ENCODE peak calls at places on chromosomes 11 and 22, in eight cellular contexts. O, M, G, W, J, E, F and Z are unnamed samples.
A peak's percentile ranks its signal among the peaks of the same experiment; 100 is the strongest.

GRCh38 chr11:29272019-29272654 is 744.7 kb downstream of the KCNA4 start:
- DNase-seq in E (no peak), F (no peak), O (no peak), M (no peak), G (peak; percentile 74), J (no peak), W (peak; percentile 62), Z (no peak)

GRCh38 chr11:100581318-100581717 is 105.8 kb upstream of the ARHGAP42 start:
- DNase-seq in O (no peak), M (no peak), F (no peak), G (peak; percentile 7), W (no peak), E (no peak), J (no peak), Z (no peak)

GRCh38 chr11:131537729-131538128 is 167.3 kb downstream of the NTM start:
- DNase-seq in M (no peak), G (no peak), J (no peak), F (no peak), W (no peak), E (no peak), O (no peak), Z (no peak)

GRCh38 chr11:45646275-45646970 is 19.0 kb downstream of the CHST1 start:
- DNase-seq in E (no peak), J (no peak), F (no peak), G (peak; percentile 47), O (no peak), M (no peak), W (peak; percentile 53), Z (no peak)

GRCh38 chr22:19526702-19527111 is 2.5 kb upstream of the CLDN5 start:
- DNase-seq in G (no peak), M (no peak), J (no peak), F (no peak), W (no peak), E (no peak), O (no peak), Z (no peak)

GRCh38 chr11:39571081-39571480 is 1888.4 kb downstream of the LRRC4C start:
- DNase-seq in J (no peak), G (peak; percentile 2), F (no peak), M (no peak), O (no peak), E (no peak), W (no peak), Z (no peak)

GRCh38 chr11:35507688-35508087 is 17.7 kb downstream of the PAMR1 start:
- DNase-seq in W (no peak), O (no peak), F (no peak), E (no peak), M (no peak), G (peak; percentile 46), J (no peak), Z (no peak)

GRCh38 chr11:2899080-2899783 is 13.7 kb upstream of the CDKN1C start:
- DNase-seq in M (no peak), J (no peak), G (peak; percentile 39), W (no peak), F (no peak), O (no peak), E (no peak), Z (no peak)

GRCh38 chr11:93031386-93031785 is 61.9 kb downstream of the MTNR1B start:
- DNase-seq in G (peak; percentile 22), F (no peak), M (no peak), W (peak; percentile 52), E (no peak), J (no peak), O (no peak), Z (no peak)

GRCh38 chr11:93392862-93393261 is 62.3 kb downstream of the DEUP1 start:
- DNase-seq in E (no peak), W (peak; percentile 35), M (no peak), F (no peak), O (no peak), J (no peak), G (no peak), Z (no peak)

GRCh38 chr11:17767301-17767885 is 32.8 kb downstream of the KCNC1 start:
- DNase-seq in M (no peak), W (no peak), O (no peak), F (no peak), E (no peak), J (no peak), G (no peak), Z (no peak)

GRCh38 chr11:102204174-102204573 is 93.9 kb downstream of the YAP1 start:
- DNase-seq in F (no peak), G (peak; percentile 58), J (no peak), M (no peak), E (no peak), W (no peak), O (no peak), Z (no peak)

GRCh38 chr22:27116295-27116694 is 458.9 kb downstream of the MIAT start:
- DNase-seq in W (peak; percentile 42), E (no peak), M (no peak), G (no peak), J (no peak), O (no peak), F (no peak), Z (no peak)

GRCh38 chr11:67272327-67273259 is 6.3 kb downstream of the GRK2 start:
- DNase-seq in E (no peak), F (peak; percentile 23), O (no peak), W (no peak), M (no peak), G (no peak), J (peak; percentile 36), Z (no peak)

GRCh38 chr22:27895600-27895999 is 23.5 kb downstream of the PITPNB start:
- DNase-seq in E (no peak), G (no peak), J (no peak), O (no peak), M (no peak), F (no peak), W (no peak), Z (no peak)

GRCh38 chr11:92627615-92628201 is 341.7 kb upstream of the MTNR1B start:
- DNase-seq in F (no peak), M (no peak), O (no peak), G (peak; percentile 60), W (peak; percentile 46), J (no peak), E (no peak), Z (no peak)

GRCh38 chr11:112085822-112086421 is 634 bp downstream of the TIMM8B start:
- DNase-seq in F (peak; percentile 8), G (peak; percentile 53), W (peak; percentile 4), J (no peak), O (no peak), M (peak; percentile 24), E (no peak), Z (no peak)

GRCh38 chr11:108097179-108097578 is 24.2 kb upstream of the ACAT1 start:
- DNase-seq in F (no peak), G (no peak), M (no peak), O (no peak), E (no peak), J (no peak), W (no peak), Z (no peak)